ENCODE peak calls at places on chromosomes 4 and X, in eight cellular contexts. I is NT2/D1, P is thyroid gland, S is esophagus muscularis mucosa, B is RWPE2, N is pancreas, G is DND-41, L is cardiac muscle cell. U is an unnamed sample. For H3K9me3, H3K4me1 and H3K36me3, the result is how much of the 10 kb centered on the place peaks cover.

GRCh38 chr4:110055014-110055768 is 142.5 kb downstream of the EGF start:
- DNase-seq in I (no peak), P (peak), S (no peak), B (no peak), N (no peak), G (no peak), L (no peak), U (no peak)

GRCh38 chrX:119391279-119391678 is 7.9 kb upstream of the SLC25A43 start:
- DNase-seq in I (no peak), P (no peak), S (no peak), B (no peak), N (no peak), G (no peak), L (no peak), U (peak)

GRCh38 chr4:126582737-126583136 is 1050.0 kb upstream of the INTU start:
- DNase-seq in I (no peak), P (no peak), S (no peak), B (no peak), N (no peak), G (no peak), L (no peak), U (peak)

GRCh38 chr4:106618920-106619319 is 250.3 kb upstream of the GIMD1 start:
- DNase-seq in I (no peak), P (no peak), S (no peak), B (no peak), N (no peak), G (no peak), L (no peak), U (no peak)

GRCh38 chr4:88007304-88008132 is at the start of gene PKD2:
- DNase-seq in I (no peak), P (peak), S (no peak), B (peak), N (peak), G (peak), L (peak), U (peak)

GRCh38 chr4:157664726-157665125 is 444.2 kb downstream of the GRIA2 start:
- DNase-seq in I (no peak), P (no peak), S (no peak), B (no peak), N (no peak), G (no peak), L (no peak), U (no peak)

GRCh38 chr4:7075962-7076693 is 8.3 kb upstream of the GRPEL1 start:
- DNase-seq in I (no peak), P (no peak), S (no peak), B (no peak), N (no peak), G (no peak), L (no peak), U (no peak)

GRCh38 chr4:118989098-118990080 is 100.7 kb downstream of the SYNPO2 start:
- DNase-seq in I (no peak), P (no peak), S (peak), B (no peak), N (no peak), G (no peak), L (no peak), U (no peak)

GRCh38 chr4:182653596-182653995 is 263.6 kb downstream of the DCTD start:
- DNase-seq in I (no peak), P (no peak), S (no peak), B (no peak), N (no peak), G (no peak), L (no peak), U (no peak)

GRCh38 chr4:175504316-175504715 is 307.7 kb downstream of the GPM6A start:
- DNase-seq in I (no peak), P (no peak), S (no peak), B (no peak), N (no peak), G (no peak), L (no peak), U (no peak)

GRCh38 chr4:90792689-90793088 is 665.5 kb downstream of the CCSER1 start:
- DNase-seq in I (no peak), P (no peak), S (no peak), B (no peak), N (no peak), G (no peak), L (no peak), U (no peak)

GRCh38 chr4:39516407-39516966 is 10.8 kb downstream of the UGDH start:
- DNase-seq in I (no peak), P (no peak), S (no peak), B (no peak), N (no peak), G (no peak), L (no peak), U (no peak)

GRCh38 chr4:166482755-166483154 is 609.7 kb downstream of the TLL1 start:
- DNase-seq in I (no peak), P (no peak), S (no peak), B (no peak), N (no peak), G (no peak), L (no peak), U (no peak)

GRCh38 chrX:15055146-15055930 is 182.1 kb downstream of the MOSPD2 start:
- DNase-seq in I (no peak), P (no peak), S (no peak), B (no peak), N (no peak), G (no peak), L (no peak), U (no peak)

GRCh38 chrX:22135171-22135711 is 103.1 kb downstream of the PHEX start:
- DNase-seq in I (no peak), P (peak), S (no peak), B (peak), N (no peak), G (no peak), L (peak), U (no peak)

GRCh38 chr4:82770607-82771006 is 28.0 kb downstream of the SCD5 start:
- DNase-seq in I (no peak), P (no peak), S (no peak), B (no peak), N (no peak), G (no peak), L (no peak), U (no peak)

GRCh38 chr4:181018472-181018871 is 1224.7 kb upstream of the TENM3 start:
- DNase-seq in I (no peak), P (no peak), S (no peak), B (no peak), N (no peak), G (no peak), L (no peak), U (no peak)

GRCh38 chr4:154467886-154468285 is 23.7 kb downstream of the DCHS2 start:
- DNase-seq in I (no peak), P (no peak), S (no peak), B (no peak), N (no peak), G (no peak), L (no peak), U (no peak)

GRCh38 chr4:172392741-172393140 is 579.5 kb downstream of the GALNTL6 start:
- DNase-seq in I (no peak), P (no peak), S (no peak), B (no peak), N (no peak), G (no peak), L (no peak), U (no peak)

GRCh38 chrX:14697453-14697852 is 168.1 kb downstream of the GLRA2 start:
- DNase-seq in I (peak), P (peak), S (no peak), B (no peak), N (no peak), G (peak), L (peak), U (peak)

GRCh38 chrX:104670051-104670450 is 104.1 kb downstream of the IL1RAPL2 start:
- DNase-seq in I (no peak), P (no peak), S (no peak), B (no peak), N (no peak), G (no peak), L (no peak), U (no peak)

GRCh38 chrX:63250253-63250868 is 100.8 kb downstream of the SPIN4 start:
- DNase-seq in I (peak), P (peak), S (no peak), B (no peak), N (no peak), G (peak), L (peak), U (peak)

GRCh38 chrX:106286053-106286650 is 118.0 kb downstream of the PWWP3B start:
- DNase-seq in I (no peak), P (no peak), S (no peak), B (no peak), N (no peak), G (no peak), L (no peak), U (no peak)

GRCh38 chrX:100874240-100874798 is at the start of gene NOX1:
- DNase-seq in I (no peak), P (no peak), S (no peak), B (no peak), N (no peak), G (no peak), L (no peak), U (no peak)

GRCh38 chrX:130118396-130118795 is 8.1 kb upstream of the ELF4 start:
- DNase-seq in I (no peak), P (peak), S (no peak), B (no peak), N (no peak), G (no peak), L (no peak), U (peak)

GRCh38 chrX:56314334-56314733 is 82.2 kb downstream of the KLF8 start:
- DNase-seq in I (no peak), P (no peak), S (no peak), B (no peak), N (no peak), G (peak), L (no peak), U (no peak)

GRCh38 chr4:1164040-1164439 is 8.3 kb downstream of the SPON2 start:
- DNase-seq in I (no peak), P (no peak), S (peak), B (no peak), N (no peak), G (no peak), L (no peak), U (no peak)

GRCh38 chr4:95660719-95661118 is 111.9 kb upstream of the UNC5C start:
- DNase-seq in I (no peak), P (no peak), S (no peak), B (no peak), N (no peak), G (no peak), L (no peak), U (no peak)
- H3K9me3 ChIP-seq in I (under half), P (under half), S (under half), B (under half), N (under half), G (under half), L (under half), U (under half)

GRCh38 chr4:8198206-8198905 is 734 bp upstream of the SH3TC1 start:
- DNase-seq in I (no peak), P (peak), S (no peak), B (no peak), N (peak), G (no peak), L (no peak), U (no peak)
- H3K4me1 ChIP-seq in I (under half), P (half or more), S (under half), B (under half), N (under half), G (half or more), L (under half), U (under half)

DNA sequence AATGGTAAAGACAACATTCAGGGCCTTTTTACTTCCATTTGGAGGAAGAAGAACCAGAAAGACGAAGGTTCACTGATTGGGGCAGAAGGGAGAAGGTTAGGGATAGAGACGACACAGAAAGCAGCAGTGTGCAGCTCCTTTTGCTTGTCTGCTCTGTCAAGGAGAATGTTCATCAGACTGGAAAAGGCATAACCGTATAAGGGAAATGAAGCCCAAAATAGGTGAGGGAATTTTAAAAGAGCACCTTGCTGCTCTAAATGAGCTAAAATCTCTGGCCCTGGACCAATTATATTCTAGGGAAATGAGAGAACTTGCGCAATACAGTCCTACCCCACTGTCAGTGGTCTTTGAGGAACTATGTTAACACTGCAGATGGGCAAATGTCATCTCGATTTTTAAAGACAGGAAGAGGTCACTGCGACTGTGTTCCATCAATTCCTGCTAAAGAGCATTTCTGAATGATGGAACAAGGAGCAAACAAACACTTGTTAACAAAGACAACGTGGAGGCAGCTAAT is 909.8 kb upstream of the FTHL17 start:
- DNase-seq in I (no peak), P (no peak), S (no peak), B (no peak), N (no peak), G (no peak), L (no peak), U (no peak)
- H3K36me3 ChIP-seq in I (under half), P (under half), S (under half), B (under half), N (under half), G (under half), L (under half), U (under half)

GRCh38 chr4:95764961-95765360 is 74.9 kb upstream of the PDHA2 start:
- DNase-seq in I (no peak), P (no peak), S (no peak), B (no peak), N (no peak), G (no peak), L (no peak), U (no peak)
- H3K9me3 ChIP-seq in I (under half), P (under half), S (under half), B (under half), N (under half), G (under half), L (under half), U (under half)

DNA sequence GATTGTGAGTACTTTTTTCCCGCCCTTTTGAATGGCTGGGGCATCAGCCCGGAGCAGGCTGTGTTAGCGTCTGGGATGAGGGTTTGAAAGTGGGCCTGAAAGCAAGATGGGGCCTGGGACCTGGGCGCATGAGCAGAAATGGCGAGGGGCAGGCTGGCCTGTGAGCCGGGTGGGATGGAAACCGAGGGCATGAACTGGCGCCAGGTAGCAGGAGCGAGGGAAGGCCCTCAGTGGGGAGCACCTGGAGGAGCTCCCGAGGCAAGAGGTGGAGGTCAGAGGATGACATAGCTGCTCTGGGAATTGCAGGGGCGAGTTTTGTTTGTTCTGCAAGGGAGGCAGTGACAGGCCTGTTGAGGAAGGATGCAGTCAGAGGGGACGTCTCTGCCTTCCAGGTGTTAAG is 68.6 kb downstream of the RGS12 start:
- DNase-seq in I (no peak), P (no peak), S (no peak), B (no peak), N (no peak), G (no peak), L (no peak), U (no peak)
- H3K4me1 ChIP-seq in I (under half), P (under half), S (under half), B (under half), N (under half), G (under half), L (under half), U (under half)

GRCh38 chr4:183691897-183692296 is 32.8 kb downstream of the TRAPPC11 start:
- DNase-seq in I (no peak), P (no peak), S (no peak), B (no peak), N (no peak), G (no peak), L (no peak), U (no peak)
- H3K36me3 ChIP-seq in I (under half), P (under half), S (half or more), B (half or more), N (under half), G (half or more), L (under half), U (half or more)

U was measured in HAP-1.